ENCODE peak calls at places on chromosomes 16 and 17, in nine cellular contexts. X is coronary artery, T is K562, D is breast epithelium, H is cardiac fibroblast, Y is A673, U is choroid plexus epithelial cell, G is AG09309, V is GM12878. A is an unnamed sample.

GRCh38 chr16:86517652-86518258 is 7.4 kb downstream of the FOXF1 start:
- DNase-seq in X (no peak), T (peak; percentile 63), D (no peak), H (peak; percentile 77), Y (peak; percentile 47), U (peak; percentile 85), G (no peak), V (no peak), A (no peak)

GRCh38 chr17:864315-864714 is 82.2 kb downstream of the MRM3 start:
- DNase-seq in X (no peak), T (no peak), D (no peak), H (no peak), Y (no peak), U (no peak), G (no peak), V (no peak), A (no peak)

GRCh38 chr16:17273142-17273561 is 197.6 kb downstream of the XYLT1 start:
- DNase-seq in X (no peak), T (no peak), D (no peak), H (peak; percentile 59), Y (no peak), U (peak; percentile 58), G (peak; percentile 83), V (no peak), A (peak; percentile 88)

GRCh38 chr17:36703860-36704266 is 102.5 kb downstream of the MRM1 start:
- DNase-seq in X (no peak), T (peak; percentile 87), D (no peak), H (peak; percentile 42), Y (peak; percentile 33), U (peak; percentile 37), G (no peak), V (no peak), A (no peak)

GRCh38 chr17:47618416-47618815 is 31.3 kb upstream of the KPNB1 start:
- DNase-seq in X (no peak), T (peak; percentile 21), D (no peak), H (peak; percentile 18), Y (peak; percentile 7), U (peak; percentile 48), G (no peak), V (no peak), A (no peak)

GRCh38 chr17:15038656-15039055 is 226.5 kb downstream of the PMP22 start:
- DNase-seq in X (no peak), T (no peak), D (peak; percentile 23), H (no peak), Y (peak; percentile 5), U (peak; percentile 29), G (peak; percentile 38), V (no peak), A (peak; percentile 9)

GRCh38 chr17:3556905-3557767 is 476 bp downstream of the TRPV3 start:
- DNase-seq in X (no peak), T (peak; percentile 24), D (no peak), H (no peak), Y (no peak), U (no peak), G (no peak), V (no peak), A (no peak)

GRCh38 chr17:40850287-40850972 is 16.6 kb downstream of the KRT12 start:
- DNase-seq in X (no peak), T (no peak), D (no peak), H (no peak), Y (no peak), U (peak; percentile 71), G (no peak), V (no peak), A (no peak)

GRCh38 chr17:40339068-40339699 is 25.4 kb downstream of the GJD3 start:
- DNase-seq in X (no peak), T (no peak), D (no peak), H (no peak), Y (no peak), U (no peak), G (no peak), V (no peak), A (no peak)

GRCh38 chr16:30527635-30528178 is 1.3 kb upstream of the ZNF768 start:
- DNase-seq in X (no peak), T (no peak), D (peak; percentile 84), H (no peak), Y (no peak), U (no peak), G (no peak), V (peak; percentile 33), A (no peak)

GRCh38 chr17:72454342-72454741 is 333.5 kb downstream of the SOX9 start:
- DNase-seq in X (no peak), T (no peak), D (no peak), H (no peak), Y (no peak), U (no peak), G (no peak), V (no peak), A (no peak)

GRCh38 chr17:78125976-78126894 is 2.3 kb downstream of the TMC6 start:
- DNase-seq in X (no peak), T (no peak), D (no peak), H (no peak), Y (no peak), U (no peak), G (no peak), V (no peak), A (no peak)

GRCh38 chr17:33017366-33017765 is 25.7 kb downstream of the SPACA3 start:
- DNase-seq in X (peak; percentile 22), T (no peak), D (no peak), H (no peak), Y (no peak), U (no peak), G (no peak), V (no peak), A (no peak)

GRCh38 chr17:48587276-48588073 is 2.6 kb downstream of the HOXB3 start:
- DNase-seq in X (no peak), T (no peak), D (no peak), H (no peak), Y (peak; percentile 64), U (no peak), G (no peak), V (no peak), A (no peak)

GRCh38 chr17:48278755-48279491 is 151.1 kb downstream of the SKAP1 start:
- DNase-seq in X (no peak), T (no peak), D (no peak), H (no peak), Y (no peak), U (no peak), G (no peak), V (no peak), A (no peak)

GRCh38 chr17:79989106-79989835 is 46.4 kb downstream of the TBC1D16 start:
- DNase-seq in X (no peak), T (no peak), D (no peak), H (no peak), Y (no peak), U (no peak), G (no peak), V (no peak), A (no peak)

GRCh38 chr17:40015005-40015997 is at the start of gene CSF3:
- DNase-seq in X (no peak), T (no peak), D (no peak), H (peak; percentile 32), Y (no peak), U (no peak), G (no peak), V (no peak), A (no peak)

GRCh38 chr17:82105882-82106696 is 8.1 kb upstream of the FASN start:
- DNase-seq in X (no peak), T (peak; percentile 67), D (peak; percentile 63), H (peak; percentile 59), Y (peak; percentile 64), U (peak; percentile 53), G (no peak), V (peak; percentile 51), A (no peak)
- H3K4me3 ChIP-seq in X (peak overlapping the region; percentile 43), T (no peak overlapping the region), D (peak overlapping the region; percentile 32), H (no peak overlapping the region), Y (no peak overlapping the region), U (no peak overlapping the region), G (no peak overlapping the region), V (peak overlapping the region; percentile 77), A (no peak overlapping the region)

DNA sequence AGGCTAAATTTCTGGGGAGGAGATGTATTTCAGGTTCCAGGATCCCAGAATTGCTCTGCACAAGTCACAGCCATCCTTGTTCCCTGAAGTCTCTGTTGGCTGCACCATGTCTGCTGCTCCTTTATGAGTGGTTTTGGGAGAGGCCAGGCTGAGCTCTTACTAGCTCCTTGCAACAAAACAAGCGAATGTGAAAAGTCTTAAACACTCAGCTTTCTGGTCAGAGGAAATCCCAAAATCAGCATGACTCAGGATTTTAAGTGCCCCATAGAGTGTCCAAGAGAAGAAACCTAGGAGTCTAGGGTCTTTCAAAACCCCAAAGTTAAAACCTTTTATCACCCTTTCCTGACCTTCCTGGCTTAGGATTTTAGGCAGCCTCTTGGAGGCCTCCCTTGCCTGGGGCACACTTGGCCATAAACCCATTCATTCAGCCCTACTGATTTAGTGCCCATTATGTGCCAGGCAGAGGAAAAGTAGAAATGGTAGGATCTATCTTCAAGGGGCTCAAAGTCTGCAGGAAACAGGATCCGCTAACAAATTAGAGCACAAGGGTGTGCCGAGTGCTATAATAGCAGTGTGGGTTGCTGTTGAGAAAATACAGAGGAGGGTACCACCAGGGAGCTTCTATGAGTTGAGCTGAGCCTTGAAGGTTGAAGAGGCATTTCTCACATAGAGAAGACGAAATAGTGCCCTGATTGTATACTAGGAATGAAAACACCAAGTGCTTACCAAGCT is 36.9 kb downstream of the SOST start:
- DNase-seq in X (no peak), T (no peak), D (no peak), H (peak; percentile 34), Y (no peak), U (no peak), G (no peak), V (no peak), A (no peak)
- H3K4me3 ChIP-seq in X (no peak overlapping the region), T (no peak overlapping the region), D (no peak overlapping the region), H (no peak overlapping the region), Y (peak overlapping the region; percentile 51), U (no peak overlapping the region), G (no peak overlapping the region), V (peak overlapping the region; percentile 71), A (no peak overlapping the region)

GRCh38 chr17:7477392-7478275 is 1.8 kb downstream of the ZBTB4 start:
- DNase-seq in X (no peak), T (no peak), D (peak; percentile 56), H (peak; percentile 77), Y (no peak), U (peak; percentile 88), G (peak; percentile 86), V (no peak), A (peak; percentile 48)
- H3K4me3 ChIP-seq in X (peak overlapping the region; percentile 96), T (peak overlapping the region; percentile 70), D (peak overlapping the region; percentile 99), H (peak overlapping the region; percentile 79), Y (peak overlapping the region; percentile 98), U (peak overlapping the region; percentile 76), G (peak overlapping the region; percentile 52), V (peak overlapping the region; percentile 89), A (peak overlapping the region; percentile 81)

DNA sequence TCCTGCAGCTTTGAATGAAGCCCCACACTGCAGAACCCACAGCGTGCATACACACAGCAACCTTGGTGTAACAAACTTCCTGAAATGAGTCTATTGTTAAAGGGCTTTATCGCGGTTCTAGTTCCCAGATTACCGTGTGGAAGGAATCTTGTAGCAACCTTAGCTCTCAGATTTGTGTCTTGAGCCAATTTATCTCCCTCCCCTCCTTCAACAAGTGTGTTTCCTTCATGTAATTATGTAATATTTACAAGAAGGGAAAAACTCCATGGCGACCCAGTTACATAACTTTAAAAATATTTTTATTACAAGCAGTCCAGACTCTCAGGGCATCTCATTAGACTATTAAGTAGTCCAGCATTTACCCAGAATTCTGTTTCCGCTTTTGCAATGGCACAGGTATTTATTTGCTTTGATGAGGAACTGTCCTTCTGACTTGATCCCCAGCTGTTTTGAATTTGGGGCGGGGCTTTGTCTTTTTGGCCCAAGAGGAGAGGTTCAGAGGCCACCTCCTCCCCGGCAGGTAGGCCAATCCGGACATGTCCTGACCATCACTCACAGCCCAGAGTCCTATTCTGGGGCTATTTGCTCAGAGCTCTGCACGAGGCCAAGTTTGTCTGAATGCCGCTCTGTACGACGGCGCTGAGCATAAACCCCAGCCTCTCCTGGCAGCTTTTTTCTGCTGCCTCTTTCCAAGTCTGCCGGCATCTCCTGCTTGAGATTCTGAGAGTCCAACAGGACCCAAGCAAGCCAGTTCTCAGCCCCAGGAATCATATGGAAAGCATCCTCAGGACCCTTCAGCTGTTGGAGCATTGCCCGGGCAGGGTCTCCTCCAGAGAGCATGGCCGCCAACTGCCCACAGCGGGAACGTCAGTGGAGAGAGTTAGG is 35.6 kb downstream of the CLEC16A start:
- DNase-seq in X (peak; percentile 88), T (no peak), D (peak; percentile 95), H (peak; percentile 72), Y (no peak), U (no peak), G (no peak), V (no peak), A (no peak)
- H3K4me3 ChIP-seq in X (peak overlapping the region; percentile 33), T (no peak overlapping the region), D (no peak overlapping the region), H (no peak overlapping the region), Y (no peak overlapping the region), U (no peak overlapping the region), G (no peak overlapping the region), V (no peak overlapping the region), A (no peak overlapping the region)